ENCODE peak calls at places on chromosomes 16 and 17, in seven cellular contexts. O is GOT3; X is nephron progenitor cell; C is activated CD4-positive, alpha-beta T cell treated with anti-CD3 and anti-CD28 coated beads for 36 hours; E is HTR-8/SVneo; F is fibroblast of lung; D is T47D. N is an unnamed sample.
A peak's percentile ranks its signal among the peaks of the same experiment; 100 is the strongest.

GRCh38 chr16:81279375-81279774 is 35.4 kb upstream of the GAN start:
- DNase-seq in D (no peak), X (no peak), F (peak; percentile 47), C (no peak), E (no peak), O (no peak), N (no peak)

GRCh38 chr17:4247981-4248388 is 15.8 kb downstream of the ANKFY1 start:
- DNase-seq in E (no peak), D (no peak), C (no peak), F (no peak), X (no peak), O (no peak), N (no peak)

GRCh38 chr16:4474192-4474961 is at the start of gene NMRAL1:
- DNase-seq in X (peak; percentile 75), F (peak; percentile 89), O (peak; percentile 43), C (peak; percentile 93), E (peak; percentile 90), D (peak; percentile 83), N (peak; percentile 73)

GRCh38 chr16:89256651-89257254 is 39.2 kb downstream of the ZNF778 start:
- DNase-seq in X (no peak), E (no peak), O (peak; percentile 26), C (peak; percentile 93), D (no peak), F (peak; percentile 52), N (no peak)

GRCh38 chr16:73735954-73736353 is 560.7 kb upstream of the PSMD7 start:
- DNase-seq in D (no peak), O (no peak), E (no peak), X (no peak), F (no peak), C (no peak), N (no peak)

GRCh38 chr17:72405662-72406230 is 284.9 kb downstream of the SOX9 start:
- DNase-seq in F (no peak), O (no peak), C (no peak), X (no peak), E (no peak), D (no peak), N (no peak)

GRCh38 chr17:57243171-57243622 is 13.1 kb upstream of the MSI2 start:
- DNase-seq in D (peak; percentile 72), X (peak; percentile 76), E (peak; percentile 88), C (peak; percentile 87), F (peak; percentile 73), O (peak; percentile 9), N (peak; percentile 18)

GRCh38 chr17:67020293-67020766 is 24.0 kb upstream of the CACNG1 start:
- DNase-seq in E (no peak), O (no peak), D (no peak), C (no peak), F (no peak), X (no peak), N (no peak)

GRCh38 chr17:7729841-7730240 is 12.3 kb downstream of the DNAH2 start:
- DNase-seq in O (no peak), D (no peak), C (no peak), F (no peak), X (no peak), E (no peak), N (no peak)

GRCh38 chr17:36675786-36676185 is 74.4 kb downstream of the MRM1 start:
- DNase-seq in E (no peak), F (no peak), O (no peak), X (no peak), D (no peak), C (no peak), N (no peak)

GRCh38 chr16:68425498-68426354 is 22.6 kb downstream of the SMPD3 start:
- DNase-seq in D (no peak), X (no peak), O (no peak), E (no peak), F (no peak), C (no peak), N (no peak)

GRCh38 chr16:56013962-56014552 is 138.9 kb upstream of the CES5A start:
- DNase-seq in E (no peak), O (no peak), D (peak; percentile 33), X (peak; percentile 94), F (peak; percentile 0), C (peak; percentile 71), N (no peak)